ENCODE peak calls at places on chromosomes 1 and 21, in five cellular contexts. A, O, I, B and T are unnamed samples.

GRCh38 chr1:6473974-6474814 is 8.2 kb upstream of the TNFRSF25 start:
- DNase-seq in O (no peak), B (no peak), A (no peak), I (no peak), T (no peak)

GRCh38 chr1:19179597-19180271 is 30.3 kb downstream of the UBR4 start:
- DNase-seq in A (no peak), O (no peak), I (peak; percentile 3), B (peak; percentile 52), T (no peak)

GRCh38 chr21:28754127-28754611 is 238.5 kb downstream of the LTN1 start:
- DNase-seq in I (no peak), A (no peak), B (no peak), O (no peak), T (no peak)

GRCh38 chr1:10209905-10210810 is at the start of gene KIF1B:
- DNase-seq in O (peak; percentile 95), B (peak; percentile 98), I (peak; percentile 93), A (peak; percentile 99), T (peak; percentile 77)

GRCh38 chr1:89358287-89358893 is 5.5 kb upstream of the GBP6 start:
- DNase-seq in B (peak; percentile 72), A (peak; percentile 67), I (peak; percentile 63), O (peak; percentile 23), T (no peak)

GRCh38 chr1:178282949-178283367 is 189.1 kb downstream of the RASAL2 start:
- DNase-seq in O (no peak), I (peak; percentile 26), B (peak; percentile 80), A (no peak), T (no peak)

GRCh38 chr1:52913537-52913936 is 8.0 kb downstream of the ECHDC2 start:
- DNase-seq in I (no peak), B (no peak), A (no peak), O (no peak), T (no peak)

GRCh38 chr21:31132574-31133242 is 94.4 kb upstream of the KRTAP19-8 start:
- DNase-seq in I (no peak), O (no peak), A (no peak), B (peak; percentile 29), T (no peak)

GRCh38 chr1:42240964-42241755 is 76.6 kb upstream of the GUCA2A start:
- DNase-seq in O (no peak), I (no peak), A (no peak), B (peak; percentile 23), T (no peak)

GRCh38 chr1:109272831-109273547 is 10.0 kb downstream of the PSRC1 start:
- DNase-seq in B (no peak), A (no peak), I (no peak), O (no peak), T (no peak)

GRCh38 chr21:25735895-25736597 is 1.3 kb downstream of the GABPA start:
- DNase-seq in I (no peak), A (no peak), O (no peak), B (peak; percentile 61), T (no peak)

GRCh38 chr21:16945580-16945979 is 567.3 kb upstream of the CXADR start:
- DNase-seq in B (no peak), A (no peak), O (no peak), I (no peak), T (no peak)

GRCh38 chr1:166944186-166944967 is 31.0 kb downstream of the ILDR2 start:
- DNase-seq in B (peak; percentile 48), O (no peak), I (no peak), A (no peak), T (peak; percentile 11)

GRCh38 chr1:74641876-74642275 is 31.7 kb downstream of the ERICH3 start:
- DNase-seq in B (no peak), O (no peak), I (no peak), A (no peak), T (no peak)

GRCh38 chr1:223207293-223208066 is 64.4 kb upstream of the TLR5 start:
- DNase-seq in O (no peak), B (peak; percentile 24), I (no peak), A (no peak), T (no peak)

GRCh38 chr1:7388141-7388487 is 383.0 kb upstream of the VAMP3 start:
- DNase-seq in O (no peak), B (no peak), A (no peak), I (no peak), T (no peak)

GRCh38 chr21:26089730-26090129 is 80.8 kb downstream of the APP start:
- DNase-seq in O (no peak), A (no peak), I (no peak), B (no peak), T (no peak)

GRCh38 chr1:8370928-8371327 is 53.0 kb downstream of the SLC45A1 start:
- DNase-seq in A (no peak), B (no peak), I (no peak), O (no peak), T (no peak)

GRCh38 chr1:19872190-19872589 is 10.0 kb upstream of the OTUD3 start:
- DNase-seq in A (no peak), B (no peak), I (no peak), O (no peak), T (peak; percentile 19)

GRCh38 chr1:51715369-51715768 is 98.5 kb downstream of the OSBPL9 start:
- DNase-seq in B (no peak), A (no peak), I (no peak), O (no peak), T (no peak)

GRCh38 chr1:23393706-23394105 is 24.1 kb upstream of the ZNF436 start:
- DNase-seq in A (no peak), I (no peak), O (no peak), B (peak; percentile 95), T (no peak)

GRCh38 chr1:15915991-15916390 is 59.9 kb downstream of the ZBTB17 start:
- DNase-seq in O (no peak), B (peak; percentile 54), I (no peak), A (no peak), T (no peak)

GRCh38 chr1:87134625-87135024 is 194.1 kb upstream of the LMO4 start:
- DNase-seq in O (no peak), B (no peak), A (no peak), I (no peak), T (no peak)

GRCh38 chr21:41506526-41507520 is 1.1 kb downstream of the TMPRSS2 start:
- DNase-seq in I (no peak), A (peak; percentile 27), B (peak; percentile 3), O (no peak), T (no peak)

GRCh38 chr1:11693917-11694316 is 2.4 kb downstream of the DRAXIN start:
- DNase-seq in B (no peak), O (no peak), A (no peak), I (no peak), T (no peak)
- H3K9ac ChIP-seq in B (no peak overlapping the region), O (no peak overlapping the region), A (no peak overlapping the region), I (no peak overlapping the region), T (no peak overlapping the region)

GRCh38 chr1:21325231-21325718 is 35.0 kb upstream of the ECE1 start:
- DNase-seq in A (no peak), B (no peak), O (no peak), I (no peak), T (no peak)

GRCh38 chr1:21323091-21323490 is 32.8 kb upstream of the ECE1 start:
- DNase-seq in I (no peak), B (no peak), A (no peak), O (no peak), T (no peak)

GRCh38 chr1:21325731-21326387 is 35.6 kb upstream of the ECE1 start:
- DNase-seq in I (no peak), O (no peak), A (no peak), B (no peak), T (no peak)

GRCh38 chr1:21322681-21323016 is 32.4 kb upstream of the ECE1 start:
- DNase-seq in I (no peak), B (peak; percentile 56), O (no peak), A (no peak), T (no peak)

GRCh38 chr1:21324368-21325137 is 34.3 kb upstream of the ECE1 start:
- DNase-seq in O (no peak), I (peak; percentile 94), B (peak; percentile 95), A (no peak), T (no peak)
- H3K4me1 ChIP-seq in O (peaks cover 72% of the 10 kb centered on the region), I (peaks cover 73% of the 10 kb centered on the region), B (peaks cover 68% of the 10 kb centered on the region), A (peaks cover 59% of the 10 kb centered on the region), T (peaks cover 26% of the 10 kb centered on the region)

DNA sequence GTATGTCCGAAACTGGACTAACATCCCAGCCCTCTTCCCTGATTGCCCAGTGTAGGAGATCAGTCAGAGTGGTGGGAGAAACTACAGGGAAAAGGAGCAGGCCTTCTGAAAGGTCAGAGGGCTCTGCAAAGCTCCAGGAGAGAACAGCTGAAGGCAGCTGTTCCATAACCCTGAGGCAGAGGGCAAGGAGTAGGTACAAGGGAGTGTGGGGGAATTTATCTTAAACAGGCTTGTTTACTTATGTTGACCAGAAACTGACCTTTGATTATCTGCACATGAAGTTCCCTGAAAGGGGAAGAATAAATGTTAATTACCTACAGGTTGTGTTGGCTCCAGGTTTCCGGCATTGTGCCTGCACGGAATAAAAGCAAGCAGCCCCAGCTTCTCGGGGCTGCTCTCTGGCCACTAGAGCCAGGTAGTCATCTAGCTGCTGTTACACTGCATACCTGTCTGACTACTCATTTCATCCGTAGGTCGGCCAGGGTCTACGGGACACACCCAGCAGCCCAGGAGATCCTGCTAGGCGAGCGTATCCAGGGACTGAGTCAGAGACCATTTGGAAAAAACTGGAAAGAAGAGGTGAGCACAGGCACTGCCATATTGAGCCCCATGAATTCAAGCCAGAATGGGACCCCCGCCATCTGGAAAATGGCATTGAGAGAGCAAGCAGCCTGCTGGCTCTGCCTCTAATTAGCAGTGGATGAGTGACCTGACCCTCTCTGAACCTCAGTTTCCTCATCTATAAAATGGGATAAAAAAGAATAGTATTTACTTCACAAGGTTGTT is 14.9 kb upstream of the PAQR7 start:
- DNase-seq in B (peak; percentile 70), I (peak; percentile 96), A (no peak), O (no peak), T (no peak)
- H3K4me2 ChIP-seq in B (no peak overlapping the region), I (peak overlapping the region; percentile 87), A (no peak overlapping the region), O (no peak overlapping the region), T (peak overlapping the region; percentile 69)

DNA sequence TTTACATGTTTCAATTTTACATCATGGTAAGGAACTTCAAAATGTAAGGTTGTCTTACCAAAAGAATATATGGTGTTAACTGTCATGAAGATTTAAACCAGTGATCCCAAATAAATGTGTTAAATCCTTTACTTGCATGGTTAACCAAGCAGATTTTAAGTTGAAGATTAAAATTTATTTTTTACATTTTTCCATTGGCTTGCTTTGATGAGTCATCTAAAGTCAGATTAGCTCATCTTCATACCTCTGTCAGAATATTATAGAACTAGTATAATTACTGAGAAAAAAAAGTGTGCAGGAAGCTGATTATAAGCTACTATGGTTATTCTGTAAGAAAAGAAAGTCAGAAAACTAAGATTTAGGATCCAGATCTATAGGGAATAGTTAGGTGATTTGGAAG is 95.3 kb upstream of the DPH5 start:
- DNase-seq in O (no peak), B (no peak), A (no peak), I (no peak), T (no peak)
- H3K9ac ChIP-seq in O (no peak overlapping the region), B (no peak overlapping the region), A (no peak overlapping the region), I (no peak overlapping the region), T (no peak overlapping the region)

DNA sequence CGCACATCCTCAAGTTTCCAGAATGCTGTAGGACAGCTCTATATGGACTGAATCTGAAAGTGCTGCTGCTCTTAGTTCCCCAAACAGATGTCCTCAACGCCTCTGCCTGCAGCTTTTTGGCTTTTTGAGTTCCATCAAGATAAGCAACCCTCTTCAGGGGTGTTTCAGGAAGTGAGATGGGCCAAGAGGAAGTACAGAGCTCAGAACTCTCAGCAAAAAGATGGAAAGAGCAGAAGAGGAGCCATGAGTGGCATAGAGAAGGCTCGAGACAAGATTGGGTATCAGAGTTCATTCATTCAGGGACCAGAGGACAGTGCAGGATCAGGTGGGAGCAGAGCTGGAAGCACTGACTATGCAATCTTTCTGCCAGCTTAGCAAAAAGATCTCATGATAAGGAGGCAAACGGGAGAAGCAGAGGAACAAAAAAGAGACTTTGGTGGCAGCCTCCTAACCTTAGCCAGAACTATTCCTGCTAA is at the start of the genes ADORA3 and TMIGD3:
- DNase-seq in O (no peak), I (no peak), A (no peak), B (no peak), T (no peak)
- H3K4me1 ChIP-seq in O (peaks cover 8% of the 10 kb centered on the region), I (peaks cover 9% of the 10 kb centered on the region), A (peaks cover 12% of the 10 kb centered on the region), B (peaks cover 10% of the 10 kb centered on the region), T (peaks cover 14% of the 10 kb centered on the region)